ENCODE peak calls at places on chromosomes 11 and 22, in four cellular contexts. One of them, this sample, is unnamed. For H3K4me1, the result is how much of the 10 kb centered on the place peaks cover.

GRCh38 chr11:69429716-69430491 is 51.6 kb upstream of the LINC01488 start:
- DNase-seq in tibial nerve: no peak
- DNase-seq in transverse colon: no peak
- DNase-seq in adrenal gland: no peak
- DNase-seq in this sample: no peak

GRCh38 chr11:115990004-115990447 is 485.8 kb upstream of the CADM1 start:
- DNase-seq in tibial nerve: no peak
- DNase-seq in transverse colon: peak
- DNase-seq in adrenal gland: no peak
- DNase-seq in this sample: peak

GRCh38 chr22:22022255-22022840 is 39.8 kb upstream of the TOP3B start:
- DNase-seq in tibial nerve: no peak
- DNase-seq in transverse colon: no peak
- DNase-seq in adrenal gland: no peak
- DNase-seq in this sample: peak

GRCh38 chr22:20154602-20155183 is 3.8 kb upstream of the CCDC188 start:
- DNase-seq in tibial nerve: no peak
- DNase-seq in transverse colon: no peak
- DNase-seq in adrenal gland: no peak
- DNase-seq in this sample: peak

GRCh38 chr22:22770280-22770871 is 117.2 kb upstream of the IGLL5 start:
- DNase-seq in tibial nerve: peak
- DNase-seq in transverse colon: peak
- DNase-seq in adrenal gland: peak
- DNase-seq in this sample: no peak

GRCh38 chr11:10725114-10725906 is 25.7 kb upstream of the CTR9 start:
- DNase-seq in tibial nerve: no peak
- DNase-seq in transverse colon: no peak
- DNase-seq in adrenal gland: no peak
- DNase-seq in this sample: no peak

GRCh38 chr11:43866520-43866919 is 14.1 kb upstream of the ALKBH3 start:
- DNase-seq in tibial nerve: no peak
- DNase-seq in transverse colon: no peak
- DNase-seq in adrenal gland: no peak
- DNase-seq in this sample: no peak

GRCh38 chr11:6681949-6682348 is 1.2 kb downstream of the MRPL17 start:
- DNase-seq in tibial nerve: no peak
- DNase-seq in transverse colon: no peak
- DNase-seq in adrenal gland: no peak
- DNase-seq in this sample: no peak

DNA sequence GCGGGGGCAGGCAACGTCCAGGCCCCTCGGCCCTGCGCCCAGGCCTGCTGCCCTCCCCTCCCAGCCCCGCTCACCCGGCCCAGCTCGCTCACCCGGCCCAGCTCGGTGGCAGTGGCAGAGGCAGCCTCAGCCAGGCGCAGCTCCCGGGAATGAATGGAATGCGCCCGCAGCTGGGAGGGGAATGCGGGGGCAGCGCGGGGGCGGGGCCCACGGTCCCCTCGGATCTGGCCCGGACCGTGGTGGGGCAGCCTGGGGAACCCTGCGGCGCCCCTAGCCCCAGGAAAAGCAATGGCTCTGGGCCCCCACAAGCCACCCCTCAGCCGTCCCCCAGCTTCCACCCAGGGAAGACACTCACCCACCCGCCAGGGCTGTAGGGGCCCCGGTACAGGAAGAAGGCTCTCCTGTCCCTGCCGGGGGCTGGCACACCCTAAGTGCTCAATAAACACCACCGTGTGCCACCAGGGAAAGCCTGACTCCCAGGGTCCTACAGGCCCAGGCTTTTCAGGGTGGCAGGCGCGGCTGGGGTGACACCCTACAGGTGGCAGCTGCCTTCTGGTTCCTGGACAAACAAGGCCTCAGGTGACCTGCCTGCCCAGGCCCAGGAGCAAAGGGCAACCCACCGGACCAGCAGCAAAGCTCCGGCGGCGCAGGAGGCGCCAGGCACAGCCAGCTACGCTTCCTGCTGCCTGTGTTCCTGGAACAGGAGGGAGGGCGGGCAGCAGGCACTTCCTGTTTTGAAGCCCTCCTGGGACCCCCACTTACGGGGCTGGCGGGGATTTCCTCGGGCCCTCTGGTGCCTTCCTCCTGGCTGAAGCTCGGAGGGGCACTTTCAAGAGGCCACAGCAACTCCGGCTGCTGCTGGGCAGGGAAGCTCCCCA is 13.8 kb downstream of the PLXNB2 start:
- DNase-seq in tibial nerve: no peak
- DNase-seq in transverse colon: peak
- DNase-seq in adrenal gland: no peak
- DNase-seq in this sample: peak
- TF ChIP-seq POLR2A in tibial nerve: no peak
- TF ChIP-seq POLR2A in transverse colon: peak
- TF ChIP-seq POLR2A in adrenal gland: no peak
- TF ChIP-seq POLR2A in this sample: no peak

GRCh38 chr22:17915188-17915587 is 109.2 kb downstream of the MICAL3 start:
- DNase-seq in tibial nerve: no peak
- DNase-seq in transverse colon: no peak
- DNase-seq in adrenal gland: peak
- DNase-seq in this sample: no peak
- H3K4me1 ChIP-seq in tibial nerve: half or more
- H3K4me1 ChIP-seq in transverse colon: under half
- H3K4me1 ChIP-seq in adrenal gland: under half
- H3K4me1 ChIP-seq in this sample: under half

GRCh38 chr11:110349109-110349996 is 52.9 kb upstream of the RDX start:
- DNase-seq in tibial nerve: no peak
- DNase-seq in transverse colon: no peak
- DNase-seq in adrenal gland: no peak
- DNase-seq in this sample: no peak

GRCh38 chr11:110356769-110357671 is 60.6 kb upstream of the RDX start:
- DNase-seq in tibial nerve: no peak
- DNase-seq in transverse colon: no peak
- DNase-seq in adrenal gland: peak
- DNase-seq in this sample: no peak

GRCh38 chr11:110355011-110355744 is 58.8 kb upstream of the RDX start:
- DNase-seq in tibial nerve: no peak
- DNase-seq in transverse colon: no peak
- DNase-seq in adrenal gland: peak
- DNase-seq in this sample: no peak
- TF ChIP-seq CTCF in tibial nerve: no peak
- TF ChIP-seq CTCF in transverse colon: no peak
- TF ChIP-seq CTCF in adrenal gland: no peak
- TF ChIP-seq CTCF in this sample: no peak

GRCh38 chr22:17566776-17567175 is 3.5 kb downstream of the SLC25A18 start:
- DNase-seq in tibial nerve: no peak
- DNase-seq in transverse colon: no peak
- DNase-seq in adrenal gland: no peak
- DNase-seq in this sample: no peak

GRCh38 chr22:17570851-17571631 is 7.7 kb downstream of the SLC25A18 start:
- DNase-seq in tibial nerve: peak
- DNase-seq in transverse colon: peak
- DNase-seq in adrenal gland: peak
- DNase-seq in this sample: peak

GRCh38 chr22:17565986-17566687 is 2.8 kb downstream of the SLC25A18 start:
- DNase-seq in tibial nerve: no peak
- DNase-seq in transverse colon: no peak
- DNase-seq in adrenal gland: no peak
- DNase-seq in this sample: no peak

GRCh38 chr22:17575151-17575550 is 11.9 kb downstream of the SLC25A18 start:
- DNase-seq in tibial nerve: no peak
- DNase-seq in transverse colon: no peak
- DNase-seq in adrenal gland: no peak
- DNase-seq in this sample: no peak

GRCh38 chr22:17569971-17570511 is 6.7 kb downstream of the SLC25A18 start:
- DNase-seq in tibial nerve: no peak
- DNase-seq in transverse colon: no peak
- DNase-seq in adrenal gland: peak
- DNase-seq in this sample: no peak
- TF ChIP-seq POLR2A in tibial nerve: no peak
- TF ChIP-seq POLR2A in transverse colon: no peak
- TF ChIP-seq POLR2A in adrenal gland: no peak
- TF ChIP-seq POLR2A in this sample: no peak

GRCh38 chr11:122155765-122156527 is 39.9 kb upstream of the BLID start:
- DNase-seq in tibial nerve: no peak
- DNase-seq in transverse colon: no peak
- DNase-seq in adrenal gland: no peak
- DNase-seq in this sample: no peak
- H3K4me1 ChIP-seq in tibial nerve: half or more
- H3K4me1 ChIP-seq in transverse colon: under half
- H3K4me1 ChIP-seq in adrenal gland: under half
- H3K4me1 ChIP-seq in this sample: under half

DNA sequence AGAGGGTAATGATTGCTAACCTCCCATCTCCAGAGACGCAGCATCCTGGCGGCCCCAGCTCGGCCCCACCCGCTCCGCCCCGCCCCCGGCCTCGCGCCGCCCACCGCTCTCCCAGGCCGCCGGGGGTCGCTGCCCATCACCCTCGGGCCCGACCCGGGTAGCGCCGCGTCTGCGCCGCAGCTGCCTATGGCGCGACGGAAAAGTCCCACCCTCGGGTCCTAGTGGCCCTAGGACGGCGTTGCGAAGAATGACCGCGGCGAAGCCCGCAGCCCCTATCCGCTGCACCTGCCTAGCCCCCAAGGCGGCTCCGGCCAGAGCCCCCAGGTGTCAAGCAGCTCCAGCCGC is 457 bp downstream of the CPSF7 start:
- DNase-seq in tibial nerve: peak
- DNase-seq in transverse colon: peak
- DNase-seq in adrenal gland: peak
- DNase-seq in this sample: peak
- TF ChIP-seq CTCF in tibial nerve: no peak
- TF ChIP-seq CTCF in transverse colon: no peak
- TF ChIP-seq CTCF in adrenal gland: no peak
- TF ChIP-seq CTCF in this sample: peak

DNA sequence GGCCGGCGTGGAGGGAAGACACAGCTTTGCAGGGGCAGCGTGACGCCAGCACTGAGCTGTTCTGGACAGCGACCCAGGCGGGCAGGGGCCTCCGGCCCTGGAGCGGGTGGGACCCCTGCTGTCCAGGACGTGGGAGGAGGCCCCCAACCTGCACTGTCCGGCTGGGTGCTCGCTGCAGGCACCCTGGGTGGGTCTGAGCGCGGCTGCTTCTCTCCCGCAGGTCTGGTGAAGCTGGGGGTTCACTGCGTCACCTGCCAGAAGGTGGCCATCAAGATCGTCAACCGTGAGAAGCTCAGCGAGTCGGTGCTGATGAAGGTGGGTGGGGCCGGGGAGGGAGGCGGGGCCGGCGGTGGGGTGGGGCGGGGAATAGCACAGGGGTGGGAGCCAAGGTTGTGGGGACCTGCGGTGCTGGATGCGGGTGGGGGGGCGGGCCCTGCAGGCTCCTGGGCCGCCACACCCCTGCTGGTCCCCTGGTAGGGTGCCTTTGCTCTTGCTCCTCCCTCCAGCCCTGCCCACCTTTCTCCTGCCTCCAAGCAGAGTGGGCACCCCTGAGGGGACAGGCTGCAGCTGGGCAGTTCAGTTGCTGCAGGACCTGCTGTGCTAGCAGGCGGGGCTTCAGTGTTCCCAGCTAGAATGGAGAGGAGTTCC is 46.2 kb downstream of the BRSK2 start:
- DNase-seq in tibial nerve: no peak
- DNase-seq in transverse colon: no peak
- DNase-seq in adrenal gland: no peak
- DNase-seq in this sample: peak
- TF ChIP-seq POLR2A in tibial nerve: no peak
- TF ChIP-seq POLR2A in transverse colon: no peak
- TF ChIP-seq POLR2A in adrenal gland: no peak
- TF ChIP-seq POLR2A in this sample: no peak

DNA sequence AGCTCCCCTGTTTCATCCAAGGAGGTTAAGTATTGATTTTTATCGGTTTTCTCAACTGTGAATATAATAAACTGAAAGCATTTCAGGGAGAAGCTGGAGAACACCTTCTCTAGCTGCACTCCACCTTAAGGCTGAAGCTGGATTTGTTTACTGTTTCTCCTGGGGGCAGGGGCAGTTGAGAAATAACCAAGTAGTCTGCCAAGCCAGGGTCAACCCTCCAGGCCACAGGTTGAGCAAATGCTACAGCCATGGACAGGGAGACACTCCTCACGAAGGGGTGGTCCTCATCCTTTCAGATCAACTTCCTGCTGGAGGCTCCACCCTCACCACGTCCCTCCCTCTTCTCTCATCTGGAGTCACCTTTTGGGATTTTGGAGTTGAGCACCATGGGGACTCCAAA is at the start of gene TTC36:
- DNase-seq in tibial nerve: no peak
- DNase-seq in transverse colon: no peak
- DNase-seq in adrenal gland: no peak
- DNase-seq in this sample: no peak
- H3K4me1 ChIP-seq in tibial nerve: half or more
- H3K4me1 ChIP-seq in transverse colon: under half
- H3K4me1 ChIP-seq in adrenal gland: under half
- H3K4me1 ChIP-seq in this sample: under half

This sample was measured in upper lobe of left lung.